ENCODE peak calls at places on chromosomes 5 and 9, in ten cellular contexts. One of them, this sample, is unnamed.
A peak's percentile ranks its signal among the peaks of the same experiment; 100 is the strongest.

GRCh38 chr5:852431-853401 is 1.9 kb upstream of the ZDHHC11 start:
- DNase-seq in GM20000: no peak
- DNase-seq in WERI-Rb-1: no peak
- DNase-seq in breast epithelium: no peak
- DNase-seq in pancreas: no peak
- DNase-seq in PC-9: no peak
- DNase-seq in CD8-positive, alpha-beta T cell: no peak
- DNase-seq in HFF-Myc: no peak
- DNase-seq in H9: no peak
- DNase-seq in astrocyte of the spinal cord: no peak
- DNase-seq in this sample: no peak

GRCh38 chr5:11793396-11793795 is 110.8 kb downstream of the CTNND2 start:
- DNase-seq in breast epithelium: no peak
- DNase-seq in HFF-Myc: no peak
- DNase-seq in CD8-positive, alpha-beta T cell: no peak
- DNase-seq in pancreas: no peak
- DNase-seq in GM20000: no peak
- DNase-seq in WERI-Rb-1: no peak
- DNase-seq in astrocyte of the spinal cord: no peak
- DNase-seq in PC-9: no peak
- DNase-seq in H9: no peak
- DNase-seq in this sample: no peak

GRCh38 chr5:1823381-1824034 is 22.3 kb downstream of the NDUFS6 start:
- DNase-seq in GM20000: no peak
- DNase-seq in WERI-Rb-1: no peak
- DNase-seq in CD8-positive, alpha-beta T cell: no peak
- DNase-seq in HFF-Myc: no peak
- DNase-seq in PC-9: no peak
- DNase-seq in pancreas: no peak
- DNase-seq in breast epithelium: no peak
- DNase-seq in astrocyte of the spinal cord: no peak
- DNase-seq in H9: no peak
- DNase-seq in this sample: no peak

GRCh38 chr9:124818431-124819281 is 34.6 kb upstream of the WDR38 start:
- DNase-seq in WERI-Rb-1: peak; percentile 84
- DNase-seq in PC-9: peak; percentile 95
- DNase-seq in GM20000: no peak
- DNase-seq in breast epithelium: peak; percentile 51
- DNase-seq in H9: peak; percentile 74
- DNase-seq in HFF-Myc: no peak
- DNase-seq in astrocyte of the spinal cord: peak; percentile 39
- DNase-seq in pancreas: peak; percentile 80
- DNase-seq in CD8-positive, alpha-beta T cell: no peak
- DNase-seq in this sample: no peak

GRCh38 chr5:125198270-125198974 is 452.0 kb upstream of the ZNF608 start:
- DNase-seq in breast epithelium: peak; percentile 50
- DNase-seq in HFF-Myc: peak; percentile 95
- DNase-seq in WERI-Rb-1: peak; percentile 93
- DNase-seq in astrocyte of the spinal cord: peak; percentile 86
- DNase-seq in PC-9: no peak
- DNase-seq in H9: no peak
- DNase-seq in GM20000: no peak
- DNase-seq in pancreas: peak; percentile 67
- DNase-seq in CD8-positive, alpha-beta T cell: no peak
- DNase-seq in this sample: peak; percentile 60

GRCh38 chr9:87783180-87783579 is 57.3 kb downstream of the CTSL start:
- DNase-seq in pancreas: no peak
- DNase-seq in PC-9: no peak
- DNase-seq in astrocyte of the spinal cord: no peak
- DNase-seq in GM20000: no peak
- DNase-seq in WERI-Rb-1: no peak
- DNase-seq in CD8-positive, alpha-beta T cell: no peak
- DNase-seq in H9: no peak
- DNase-seq in HFF-Myc: no peak
- DNase-seq in breast epithelium: no peak
- DNase-seq in this sample: no peak

GRCh38 chr5:54383225-54383624 is 72.3 kb upstream of the HSPB3 start:
- DNase-seq in HFF-Myc: no peak
- DNase-seq in pancreas: no peak
- DNase-seq in WERI-Rb-1: no peak
- DNase-seq in PC-9: no peak
- DNase-seq in H9: no peak
- DNase-seq in GM20000: no peak
- DNase-seq in astrocyte of the spinal cord: no peak
- DNase-seq in CD8-positive, alpha-beta T cell: no peak
- DNase-seq in breast epithelium: no peak
- DNase-seq in this sample: no peak

GRCh38 chr5:86909896-86910295 is 292.2 kb downstream of the COX7C start:
- DNase-seq in pancreas: no peak
- DNase-seq in HFF-Myc: peak; percentile 46
- DNase-seq in WERI-Rb-1: no peak
- DNase-seq in GM20000: no peak
- DNase-seq in PC-9: no peak
- DNase-seq in astrocyte of the spinal cord: peak; percentile 77
- DNase-seq in CD8-positive, alpha-beta T cell: no peak
- DNase-seq in breast epithelium: no peak
- DNase-seq in H9: no peak
- DNase-seq in this sample: peak; percentile 61

GRCh38 chr9:91813261-91813795 is 136.7 kb downstream of the ROR2 start:
- DNase-seq in GM20000: no peak
- DNase-seq in breast epithelium: no peak
- DNase-seq in H9: no peak
- DNase-seq in HFF-Myc: no peak
- DNase-seq in pancreas: no peak
- DNase-seq in astrocyte of the spinal cord: no peak
- DNase-seq in PC-9: no peak
- DNase-seq in CD8-positive, alpha-beta T cell: no peak
- DNase-seq in WERI-Rb-1: no peak
- DNase-seq in this sample: no peak

GRCh38 chr5:78490709-78491485 is 130.5 kb downstream of the SCAMP1 start:
- DNase-seq in CD8-positive, alpha-beta T cell: no peak
- DNase-seq in HFF-Myc: no peak
- DNase-seq in GM20000: no peak
- DNase-seq in WERI-Rb-1: no peak
- DNase-seq in breast epithelium: no peak
- DNase-seq in astrocyte of the spinal cord: no peak
- DNase-seq in PC-9: no peak
- DNase-seq in pancreas: no peak
- DNase-seq in H9: no peak
- DNase-seq in this sample: no peak

DNA sequence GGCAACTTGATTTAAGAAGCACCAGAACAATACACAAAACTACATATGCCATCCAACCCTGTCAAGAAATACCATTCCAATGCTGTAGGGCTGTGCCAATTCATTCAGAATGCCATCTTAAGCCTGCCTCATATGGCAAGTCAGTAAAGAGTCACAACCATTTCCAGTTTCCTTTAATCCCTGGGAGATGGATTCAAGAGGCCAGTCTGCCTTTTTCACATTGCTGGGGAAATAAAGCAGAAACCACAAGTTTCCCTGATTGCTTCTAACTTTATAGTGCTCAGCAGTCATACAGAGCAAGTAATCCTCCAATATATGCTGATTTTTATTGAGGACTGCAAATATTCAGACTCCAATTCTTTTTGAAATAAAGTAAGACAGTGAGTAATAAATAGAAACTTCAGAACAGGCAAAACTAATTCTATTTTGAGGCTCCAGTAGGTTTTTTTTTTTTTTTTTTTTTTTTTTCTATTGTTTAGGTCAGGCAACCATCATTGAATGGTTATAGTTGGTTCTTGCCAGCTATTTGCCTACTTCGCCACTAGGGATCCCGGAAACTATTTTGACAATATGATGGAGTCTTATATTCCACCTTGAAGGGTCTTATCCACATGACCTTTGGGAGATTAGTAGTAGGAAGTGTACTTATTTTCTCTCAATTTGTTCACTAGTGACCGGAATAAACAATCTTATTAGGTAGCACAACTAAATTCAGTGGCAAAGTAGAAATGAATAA is 400.9 kb upstream of the MEF2C start:
- DNase-seq in H9: no peak
- DNase-seq in PC-9: no peak
- DNase-seq in HFF-Myc: no peak
- DNase-seq in GM20000: no peak
- DNase-seq in breast epithelium: no peak
- DNase-seq in WERI-Rb-1: no peak
- DNase-seq in CD8-positive, alpha-beta T cell: no peak
- DNase-seq in astrocyte of the spinal cord: no peak
- DNase-seq in pancreas: no peak
- DNase-seq in this sample: no peak
- TF ChIP-seq CTCF in H9: peak; percentile 58
- TF ChIP-seq CTCF in PC-9: no peak
- TF ChIP-seq CTCF in HFF-Myc: peak; percentile 9
- TF ChIP-seq CTCF in GM20000: no peak
- TF ChIP-seq CTCF in breast epithelium: no peak
- TF ChIP-seq CTCF in WERI-Rb-1: no peak
- TF ChIP-seq CTCF in CD8-positive, alpha-beta T cell: no peak
- TF ChIP-seq CTCF in astrocyte of the spinal cord: peak; percentile 12
- TF ChIP-seq CTCF in pancreas: no peak
- TF ChIP-seq CTCF in this sample: peak; percentile 5

DNA sequence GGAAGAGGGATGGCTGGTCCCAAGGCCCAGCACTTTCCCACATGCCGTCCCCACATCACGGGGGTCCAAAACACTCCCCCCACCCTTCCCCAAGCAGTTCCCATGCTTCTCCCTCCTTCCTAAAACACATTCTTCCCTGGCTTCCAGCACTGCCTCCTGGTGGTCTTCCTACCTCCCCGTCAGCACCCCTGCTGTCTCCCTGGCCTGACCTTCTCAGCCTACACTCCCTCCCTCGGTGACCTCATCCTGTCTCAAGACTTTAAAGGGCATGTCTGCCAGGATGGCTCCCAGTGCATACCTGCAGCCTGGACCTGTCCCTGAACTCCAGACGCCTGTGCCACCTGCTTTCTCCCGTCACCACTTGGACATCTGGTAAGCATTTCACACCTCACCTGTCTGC is 4.3 kb upstream of the NCS1 start:
- DNase-seq in H9: peak; percentile 69
- DNase-seq in breast epithelium: no peak
- DNase-seq in PC-9: no peak
- DNase-seq in HFF-Myc: no peak
- DNase-seq in CD8-positive, alpha-beta T cell: no peak
- DNase-seq in astrocyte of the spinal cord: no peak
- DNase-seq in GM20000: no peak
- DNase-seq in WERI-Rb-1: peak; percentile 37
- DNase-seq in pancreas: no peak
- DNase-seq in this sample: no peak
- TF ChIP-seq CTCF in H9: peak; percentile 59
- TF ChIP-seq CTCF in breast epithelium: no peak
- TF ChIP-seq CTCF in PC-9: no peak
- TF ChIP-seq CTCF in HFF-Myc: no peak
- TF ChIP-seq CTCF in CD8-positive, alpha-beta T cell: no peak
- TF ChIP-seq CTCF in astrocyte of the spinal cord: peak; percentile 14
- TF ChIP-seq CTCF in GM20000: no peak
- TF ChIP-seq CTCF in WERI-Rb-1: peak; percentile 55
- TF ChIP-seq CTCF in pancreas: no peak
- TF ChIP-seq CTCF in this sample: no peak

GRCh38 chr5:133916479-133916878 is 51.9 kb downstream of the C5orf15 start:
- DNase-seq in PC-9: no peak
- DNase-seq in WERI-Rb-1: no peak
- DNase-seq in astrocyte of the spinal cord: no peak
- DNase-seq in pancreas: no peak
- DNase-seq in HFF-Myc: no peak
- DNase-seq in breast epithelium: no peak
- DNase-seq in CD8-positive, alpha-beta T cell: no peak
- DNase-seq in H9: no peak
- DNase-seq in GM20000: no peak
- DNase-seq in this sample: no peak
- TF ChIP-seq CTCF in PC-9: no peak
- TF ChIP-seq CTCF in WERI-Rb-1: no peak
- TF ChIP-seq CTCF in astrocyte of the spinal cord: no peak
- TF ChIP-seq CTCF in pancreas: no peak
- TF ChIP-seq CTCF in HFF-Myc: no peak
- TF ChIP-seq CTCF in breast epithelium: no peak
- TF ChIP-seq CTCF in CD8-positive, alpha-beta T cell: no peak
- TF ChIP-seq CTCF in H9: no peak
- TF ChIP-seq CTCF in GM20000: no peak
- TF ChIP-seq CTCF in this sample: no peak

DNA sequence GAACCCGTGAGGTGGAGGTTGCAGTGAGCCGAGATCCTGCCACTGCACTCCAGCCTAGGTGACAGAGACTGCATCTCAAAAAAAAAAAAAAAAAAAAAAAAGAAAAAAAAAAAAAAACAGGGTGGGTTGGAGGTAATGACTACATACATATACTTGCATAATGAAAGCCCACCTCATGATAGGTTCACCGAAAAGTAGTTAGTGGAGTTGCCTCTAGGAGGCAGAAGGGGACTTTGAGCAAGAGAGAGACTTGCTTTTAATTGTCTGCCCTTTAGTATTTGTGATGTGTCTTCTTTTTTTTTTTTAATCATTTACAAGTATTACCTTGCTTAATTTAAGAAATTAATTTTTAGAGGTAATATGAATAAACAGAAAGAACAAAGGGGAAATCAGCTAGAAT is 99.8 kb downstream of the PPARGC1B start:
- DNase-seq in WERI-Rb-1: no peak
- DNase-seq in pancreas: no peak
- DNase-seq in HFF-Myc: no peak
- DNase-seq in PC-9: no peak
- DNase-seq in H9: no peak
- DNase-seq in CD8-positive, alpha-beta T cell: no peak
- DNase-seq in astrocyte of the spinal cord: no peak
- DNase-seq in GM20000: peak; percentile 27
- DNase-seq in breast epithelium: no peak
- DNase-seq in this sample: no peak
- TF ChIP-seq CTCF in WERI-Rb-1: peak; percentile 29
- TF ChIP-seq CTCF in pancreas: no peak
- TF ChIP-seq CTCF in HFF-Myc: peak; percentile 9
- TF ChIP-seq CTCF in PC-9: peak; percentile 22
- TF ChIP-seq CTCF in H9: peak; percentile 55
- TF ChIP-seq CTCF in CD8-positive, alpha-beta T cell: no peak
- TF ChIP-seq CTCF in astrocyte of the spinal cord: peak; percentile 14
- TF ChIP-seq CTCF in GM20000: no peak
- TF ChIP-seq CTCF in breast epithelium: no peak
- TF ChIP-seq CTCF in this sample: no peak

GRCh38 chr9:71624728-71625127 is 143.6 kb downstream of the CEMIP2 start:
- DNase-seq in PC-9: no peak
- DNase-seq in astrocyte of the spinal cord: no peak
- DNase-seq in CD8-positive, alpha-beta T cell: no peak
- DNase-seq in GM20000: no peak
- DNase-seq in pancreas: no peak
- DNase-seq in HFF-Myc: no peak
- DNase-seq in WERI-Rb-1: no peak
- DNase-seq in H9: no peak
- DNase-seq in breast epithelium: no peak
- DNase-seq in this sample: no peak
- TF ChIP-seq CTCF in PC-9: peak; percentile 55
- TF ChIP-seq CTCF in astrocyte of the spinal cord: no peak
- TF ChIP-seq CTCF in CD8-positive, alpha-beta T cell: no peak
- TF ChIP-seq CTCF in GM20000: no peak
- TF ChIP-seq CTCF in pancreas: no peak
- TF ChIP-seq CTCF in HFF-Myc: no peak
- TF ChIP-seq CTCF in WERI-Rb-1: no peak
- TF ChIP-seq CTCF in H9: peak; percentile 38
- TF ChIP-seq CTCF in breast epithelium: no peak
- TF ChIP-seq CTCF in this sample: no peak

DNA sequence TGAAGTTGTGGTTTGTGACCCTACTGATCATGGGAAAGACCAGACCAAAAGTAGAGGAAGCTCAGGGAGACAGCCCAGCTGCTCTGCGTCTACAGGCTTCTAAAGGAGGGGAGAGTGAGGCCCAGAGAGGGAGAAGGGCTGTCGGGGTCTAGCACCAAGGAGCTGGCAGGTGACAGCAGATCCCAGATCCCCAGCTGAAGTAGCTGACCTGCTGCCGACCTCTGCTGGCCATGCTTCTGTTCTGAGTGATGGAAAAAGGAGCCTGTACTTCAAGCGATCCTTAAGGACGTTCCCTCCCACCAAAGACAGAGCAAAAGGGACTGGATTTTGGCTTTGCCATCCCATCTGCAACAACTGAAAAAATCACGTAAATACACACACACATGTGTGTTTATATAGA is 22.7 kb upstream of the QSOX2 start:
- DNase-seq in H9: peak; percentile 66
- DNase-seq in HFF-Myc: no peak
- DNase-seq in pancreas: no peak
- DNase-seq in PC-9: no peak
- DNase-seq in CD8-positive, alpha-beta T cell: no peak
- DNase-seq in GM20000: no peak
- DNase-seq in WERI-Rb-1: peak; percentile 86
- DNase-seq in astrocyte of the spinal cord: no peak
- DNase-seq in breast epithelium: no peak
- DNase-seq in this sample: no peak
- TF ChIP-seq CTCF in H9: peak; percentile 44
- TF ChIP-seq CTCF in HFF-Myc: no peak
- TF ChIP-seq CTCF in pancreas: no peak
- TF ChIP-seq CTCF in PC-9: no peak
- TF ChIP-seq CTCF in CD8-positive, alpha-beta T cell: no peak
- TF ChIP-seq CTCF in GM20000: no peak
- TF ChIP-seq CTCF in WERI-Rb-1: peak; percentile 75
- TF ChIP-seq CTCF in astrocyte of the spinal cord: no peak
- TF ChIP-seq CTCF in breast epithelium: no peak
- TF ChIP-seq CTCF in this sample: peak; percentile 6